ENCODE peak calls at places on chromosomes 1 and 21, in eight cellular contexts. D, U, Q, L, I, T, Y and J are unnamed samples.

GRCh38 chr21:33412832-33413519 is 9.8 kb downstream of the IFNGR2 start:
- DNase-seq in L (no peak), Y (no peak), Q (no peak), D (no peak), T (peak), U (no peak), I (no peak), J (no peak)

GRCh38 chr1:85577421-85578320 is 2.9 kb upstream of the CCN1 start:
- DNase-seq in L (no peak), U (no peak), I (no peak), Y (no peak), D (peak), Q (no peak), T (no peak), J (no peak)

GRCh38 chr1:166351676-166352075 is 184.9 kb upstream of the FAM78B start:
- DNase-seq in L (no peak), T (peak), Q (no peak), I (no peak), U (no peak), D (no peak), Y (no peak), J (no peak)

GRCh38 chr1:243420968-243421675 is 165.3 kb downstream of the SDCCAG8 start:
- DNase-seq in T (no peak), D (no peak), U (no peak), Q (no peak), I (no peak), L (no peak), Y (no peak), J (no peak)

GRCh38 chr1:227899141-227899819 is 48.5 kb downstream of the WNT9A start:
- DNase-seq in Q (no peak), Y (no peak), U (no peak), D (no peak), T (peak), I (no peak), L (no peak), J (no peak)

GRCh38 chr21:46559291-46559983 is 45.4 kb downstream of the S100B start:
- DNase-seq in L (no peak), Y (peak), T (no peak), I (peak), Q (no peak), U (no peak), D (no peak), J (no peak)

GRCh38 chr21:43667191-43667904 is 8.0 kb downstream of the RRP1B start:
- DNase-seq in D (peak), Q (no peak), U (no peak), T (no peak), Y (no peak), L (no peak), I (no peak), J (no peak)

GRCh38 chr1:214335567-214335966 is 54.6 kb downstream of the SMYD2 start:
- DNase-seq in Y (no peak), L (no peak), U (no peak), Q (no peak), T (no peak), D (no peak), I (no peak), J (no peak)

GRCh38 chr1:242784807-242785206 is 260.3 kb upstream of the PLD5 start:
- DNase-seq in T (no peak), Q (no peak), D (peak), I (no peak), U (no peak), L (no peak), Y (no peak), J (no peak)

GRCh38 chr21:45363921-45364463 is 41.0 kb upstream of the COL18A1 start:
- DNase-seq in L (no peak), U (no peak), D (peak), T (peak), I (peak), Q (no peak), Y (peak), J (no peak)

GRCh38 chr1:27624467-27625233 is 10.3 kb downstream of the FGR start:
- DNase-seq in Q (no peak), L (no peak), I (no peak), D (no peak), Y (no peak), T (no peak), U (peak), J (no peak)

GRCh38 chr1:243667591-243667990 is 182.5 kb downstream of the AKT3 start:
- DNase-seq in Q (no peak), T (no peak), L (no peak), D (no peak), Y (no peak), I (no peak), U (no peak), J (no peak)

GRCh38 chr21:41398831-41399230 is 27.2 kb upstream of the MX1 start:
- DNase-seq in U (no peak), I (no peak), L (no peak), D (no peak), Y (no peak), T (peak), Q (no peak), J (no peak)

GRCh38 chr1:15410223-15410883 is 665 bp downstream of the EFHD2 start:
- DNase-seq in L (peak), D (no peak), Y (peak), U (peak), I (no peak), T (peak), Q (no peak), J (no peak)

GRCh38 chr1:201761178-201761577 is 67.8 kb upstream of the IPO9 start:
- DNase-seq in I (no peak), D (no peak), T (no peak), Q (no peak), U (no peak), Y (no peak), L (no peak), J (no peak)

GRCh38 chr1:87404306-87404705 is 75.6 kb downstream of the LMO4 start:
- DNase-seq in U (no peak), T (no peak), Q (no peak), I (no peak), D (no peak), Y (no peak), L (no peak), J (no peak)

GRCh38 chr21:46065215-46065992 is 32.5 kb upstream of the COL6A2 start:
- DNase-seq in Y (no peak), Q (no peak), I (no peak), T (peak), U (no peak), D (peak), L (no peak), J (no peak)

GRCh38 chr1:234776256-234776874 is 166.4 kb upstream of the IRF2BP2 start:
- DNase-seq in T (peak), I (no peak), U (no peak), Y (no peak), Q (peak), L (no peak), D (no peak), J (no peak)

GRCh38 chr1:65584399-65584798 is 163.9 kb downstream of the LEPR start:
- DNase-seq in I (no peak), T (no peak), Q (no peak), U (no peak), Y (no peak), D (no peak), L (no peak), J (no peak)

GRCh38 chr1:51555866-51556619 is 37.0 kb upstream of the EPS15 start:
- DNase-seq in U (no peak), T (no peak), Q (no peak), D (no peak), L (no peak), Y (no peak), I (no peak), J (no peak)